ENCODE peak calls at places on chromosomes 3 and 15, in five cellular contexts. O, S, H, D and G are unnamed samples.

GRCh38 chr3:173663664-173664063 is 266.1 kb downstream of the NLGN1 start:
- DNase-seq in S (no peak), D (no peak), O (no peak), H (no peak), G (no peak)

GRCh38 chr15:101501703-101502373 is 12.3 kb upstream of the PCSK6 start:
- DNase-seq in S (peak; percentile 54), H (no peak), O (peak; percentile 23), D (no peak), G (peak; percentile 73)

GRCh38 chr3:146065573-146066006 is 95.4 kb downstream of the PLOD2 start:
- DNase-seq in O (no peak), S (no peak), H (no peak), D (no peak), G (no peak)

GRCh38 chr3:183253364-183253960 is 409 bp downstream of the B3GNT5 start:
- DNase-seq in H (no peak), O (peak; percentile 25), S (peak; percentile 26), D (no peak), G (no peak)

GRCh38 chr15:90002428-90002844 is 1.3 kb downstream of the ZNF710 start:
- DNase-seq in D (no peak), O (peak; percentile 32), H (no peak), S (peak; percentile 64), G (no peak)

GRCh38 chr3:135869439-135870105 is 96.0 kb upstream of the PPP2R3A start:
- DNase-seq in H (no peak), S (no peak), O (no peak), D (no peak), G (no peak)

GRCh38 chr15:67824157-67824899 is 981 bp upstream of the SKOR1 start:
- DNase-seq in D (no peak), O (no peak), S (no peak), H (no peak), G (no peak)

GRCh38 chr3:49872801-49873281 is 3.1 kb upstream of the CAMKV start:
- DNase-seq in H (no peak), O (no peak), S (no peak), D (no peak), G (no peak)

GRCh38 chr3:38353151-38353550 is 6.6 kb downstream of the XYLB start:
- DNase-seq in H (no peak), O (no peak), D (no peak), S (no peak), G (no peak)

GRCh38 chr15:48865387-48866079 is 12.4 kb upstream of the EID1 start:
- DNase-seq in D (no peak), S (no peak), H (no peak), O (no peak), G (no peak)

GRCh38 chr15:57395292-57395691 is 19.0 kb downstream of the CGNL1 start:
- DNase-seq in O (no peak), D (no peak), H (no peak), S (peak; percentile 60), G (no peak)

GRCh38 chr3:66392966-66393485 is 107.8 kb downstream of the LRIG1 start:
- DNase-seq in O (no peak), D (no peak), H (no peak), S (no peak), G (no peak)

GRCh38 chr3:190003730-190004129 is 117.0 kb downstream of the P3H2 start:
- DNase-seq in S (peak; percentile 67), O (no peak), D (peak; percentile 12), H (no peak), G (no peak)

GRCh38 chr3:124999317-124999716 is 56.5 kb downstream of the HEG1 start:
- DNase-seq in H (no peak), D (no peak), O (no peak), S (no peak), G (no peak)

GRCh38 chr3:123028233-123028828 is 768 bp upstream of the SEMA5B start:
- DNase-seq in H (no peak), O (peak; percentile 4), D (no peak), S (peak; percentile 62), G (no peak)

GRCh38 chr3:180496995-180497394 is 105.0 kb upstream of the TTC14 start:
- DNase-seq in H (no peak), O (no peak), S (no peak), D (no peak), G (no peak)

GRCh38 chr15:26890451-26890850 is 23.6 kb downstream of the GABRA5 start:
- DNase-seq in O (no peak), H (no peak), D (no peak), S (no peak), G (no peak)

GRCh38 chr3:134249935-134250716 is 533 bp downstream of the RYK start:
- DNase-seq in H (no peak), D (no peak), O (peak; percentile 24), S (peak; percentile 39), G (peak; percentile 50)

GRCh38 chr3:172203522-172204258 is 164.3 kb downstream of the FNDC3B start:
- DNase-seq in D (no peak), S (no peak), O (no peak), H (peak; percentile 22), G (peak; percentile 59)